ENCODE peak calls at places on chromosome 11, in nine cellular contexts. One of them, this sample, is unnamed. For H3K4me1, the result is how much of the 10 kb centered on the place peaks cover.

GRCh38 chr11:66136752-66137123 is 66.7 kb downstream of the PACS1 start:
- DNase-seq in ascending aorta: no peak
- DNase-seq in heart left ventricle: no peak
- DNase-seq in pancreas: no peak
- DNase-seq in endothelial cell of umbilical vein: no peak
- DNase-seq in colonic mucosa: no peak
- DNase-seq in thoracic aorta: no peak
- DNase-seq in ovary: no peak
- DNase-seq in lower lobe of right lung: no peak
- DNase-seq in this sample: no peak

GRCh38 chr11:17406082-17406817 is 17.8 kb upstream of the KCNJ11 start:
- DNase-seq in ascending aorta: no peak
- DNase-seq in heart left ventricle: no peak
- DNase-seq in pancreas: no peak
- DNase-seq in endothelial cell of umbilical vein: no peak
- DNase-seq in colonic mucosa: no peak
- DNase-seq in thoracic aorta: no peak
- DNase-seq in ovary: no peak
- DNase-seq in lower lobe of right lung: no peak
- DNase-seq in this sample: no peak

GRCh38 chr11:22666320-22666699 is at the start of gene GAS2:
- DNase-seq in ascending aorta: no peak
- DNase-seq in heart left ventricle: peak
- DNase-seq in pancreas: no peak
- DNase-seq in endothelial cell of umbilical vein: no peak
- DNase-seq in colonic mucosa: no peak
- DNase-seq in thoracic aorta: no peak
- DNase-seq in ovary: no peak
- DNase-seq in lower lobe of right lung: no peak
- DNase-seq in this sample: no peak

GRCh38 chr11:87012089-87012488 is 25.6 kb upstream of the TMEM135 start:
- DNase-seq in ascending aorta: no peak
- DNase-seq in heart left ventricle: no peak
- DNase-seq in pancreas: no peak
- DNase-seq in endothelial cell of umbilical vein: no peak
- DNase-seq in colonic mucosa: no peak
- DNase-seq in thoracic aorta: no peak
- DNase-seq in ovary: no peak
- DNase-seq in lower lobe of right lung: no peak
- DNase-seq in this sample: no peak

GRCh38 chr11:59025097-59025496 is 61.0 kb upstream of the GLYATL1B start:
- DNase-seq in ascending aorta: no peak
- DNase-seq in heart left ventricle: no peak
- DNase-seq in pancreas: no peak
- DNase-seq in endothelial cell of umbilical vein: no peak
- DNase-seq in colonic mucosa: peak
- DNase-seq in thoracic aorta: no peak
- DNase-seq in ovary: no peak
- DNase-seq in lower lobe of right lung: no peak
- DNase-seq in this sample: no peak

GRCh38 chr11:69947059-69947771 is 128.0 kb upstream of the FGF3 start:
- DNase-seq in ascending aorta: no peak
- DNase-seq in heart left ventricle: no peak
- DNase-seq in pancreas: no peak
- DNase-seq in endothelial cell of umbilical vein: no peak
- DNase-seq in colonic mucosa: no peak
- DNase-seq in thoracic aorta: no peak
- DNase-seq in ovary: no peak
- DNase-seq in lower lobe of right lung: no peak
- DNase-seq in this sample: no peak

GRCh38 chr11:413120-414081 is 1.4 kb downstream of the SIGIRR start:
- DNase-seq in ascending aorta: no peak
- DNase-seq in heart left ventricle: peak
- DNase-seq in pancreas: no peak
- DNase-seq in endothelial cell of umbilical vein: no peak
- DNase-seq in colonic mucosa: no peak
- DNase-seq in thoracic aorta: no peak
- DNase-seq in ovary: no peak
- DNase-seq in lower lobe of right lung: peak
- DNase-seq in this sample: peak

GRCh38 chr11:119361056-119361787 is 14.7 kb upstream of the MFRP start:
- DNase-seq in ascending aorta: no peak
- DNase-seq in heart left ventricle: peak
- DNase-seq in pancreas: peak
- DNase-seq in endothelial cell of umbilical vein: no peak
- DNase-seq in colonic mucosa: no peak
- DNase-seq in thoracic aorta: no peak
- DNase-seq in ovary: peak
- DNase-seq in lower lobe of right lung: peak
- DNase-seq in this sample: peak

GRCh38 chr11:118996926-118997626 is 862 bp upstream of the CENATAC start:
- DNase-seq in ascending aorta: no peak
- DNase-seq in heart left ventricle: peak
- DNase-seq in pancreas: no peak
- DNase-seq in endothelial cell of umbilical vein: peak
- DNase-seq in colonic mucosa: no peak
- DNase-seq in thoracic aorta: no peak
- DNase-seq in ovary: no peak
- DNase-seq in lower lobe of right lung: no peak
- DNase-seq in this sample: no peak

GRCh38 chr11:119339581-119340334 is 925 bp downstream of the C1QTNF5 start:
- DNase-seq in ascending aorta: peak
- DNase-seq in heart left ventricle: peak
- DNase-seq in pancreas: peak
- DNase-seq in endothelial cell of umbilical vein: peak
- DNase-seq in colonic mucosa: peak
- DNase-seq in thoracic aorta: no peak
- DNase-seq in ovary: peak
- DNase-seq in lower lobe of right lung: peak
- DNase-seq in this sample: peak

GRCh38 chr11:59891781-59892181 is 13.2 kb downstream of the OOSP3 start:
- DNase-seq in ascending aorta: no peak
- DNase-seq in heart left ventricle: peak
- DNase-seq in pancreas: no peak
- DNase-seq in endothelial cell of umbilical vein: no peak
- DNase-seq in colonic mucosa: no peak
- DNase-seq in thoracic aorta: no peak
- DNase-seq in ovary: no peak
- DNase-seq in lower lobe of right lung: no peak
- DNase-seq in this sample: no peak

GRCh38 chr11:115869780-115870431 is 365.7 kb upstream of the CADM1 start:
- DNase-seq in ascending aorta: no peak
- DNase-seq in heart left ventricle: peak
- DNase-seq in pancreas: no peak
- DNase-seq in endothelial cell of umbilical vein: no peak
- DNase-seq in colonic mucosa: no peak
- DNase-seq in thoracic aorta: no peak
- DNase-seq in ovary: no peak
- DNase-seq in lower lobe of right lung: no peak
- DNase-seq in this sample: no peak

GRCh38 chr11:134555510-134555909 is 143.5 kb upstream of the B3GAT1 start:
- DNase-seq in ascending aorta: peak
- DNase-seq in heart left ventricle: no peak
- DNase-seq in pancreas: no peak
- DNase-seq in endothelial cell of umbilical vein: no peak
- DNase-seq in colonic mucosa: no peak
- DNase-seq in thoracic aorta: no peak
- DNase-seq in ovary: no peak
- DNase-seq in lower lobe of right lung: no peak
- DNase-seq in this sample: no peak

GRCh38 chr11:117457031-117457785 is 129.6 kb downstream of the CEP164 start:
- DNase-seq in ascending aorta: no peak
- DNase-seq in heart left ventricle: no peak
- DNase-seq in pancreas: peak
- DNase-seq in endothelial cell of umbilical vein: no peak
- DNase-seq in colonic mucosa: no peak
- DNase-seq in thoracic aorta: no peak
- DNase-seq in ovary: no peak
- DNase-seq in lower lobe of right lung: no peak
- DNase-seq in this sample: no peak

GRCh38 chr11:19959210-19959609 is 201.1 kb downstream of the DBX1 start:
- DNase-seq in ascending aorta: no peak
- DNase-seq in heart left ventricle: no peak
- DNase-seq in pancreas: no peak
- DNase-seq in endothelial cell of umbilical vein: no peak
- DNase-seq in colonic mucosa: no peak
- DNase-seq in thoracic aorta: no peak
- DNase-seq in ovary: no peak
- DNase-seq in lower lobe of right lung: no peak
- DNase-seq in this sample: no peak
- H3K4me3 ChIP-seq in ascending aorta: no peak
- H3K4me3 ChIP-seq in heart left ventricle: no peak
- H3K4me3 ChIP-seq in pancreas: no peak
- H3K4me3 ChIP-seq in endothelial cell of umbilical vein: no peak
- H3K4me3 ChIP-seq in colonic mucosa: no peak
- H3K4me3 ChIP-seq in thoracic aorta: no peak
- H3K4me3 ChIP-seq in ovary: no peak
- H3K4me3 ChIP-seq in lower lobe of right lung: no peak
- H3K4me3 ChIP-seq in this sample: no peak

GRCh38 chr11:61696602-61697001 is 16.4 kb downstream of the DAGLA start:
- DNase-seq in ascending aorta: no peak
- DNase-seq in heart left ventricle: no peak
- DNase-seq in pancreas: no peak
- DNase-seq in endothelial cell of umbilical vein: no peak
- DNase-seq in colonic mucosa: no peak
- DNase-seq in thoracic aorta: no peak
- DNase-seq in ovary: no peak
- DNase-seq in lower lobe of right lung: no peak
- DNase-seq in this sample: no peak
- H3K4me1 ChIP-seq in ascending aorta: under half
- H3K4me1 ChIP-seq in heart left ventricle: half or more
- H3K4me1 ChIP-seq in pancreas: half or more
- H3K4me1 ChIP-seq in endothelial cell of umbilical vein: under half
- H3K4me1 ChIP-seq in colonic mucosa: half or more
- H3K4me1 ChIP-seq in thoracic aorta: under half
- H3K4me1 ChIP-seq in ovary: under half
- H3K4me1 ChIP-seq in lower lobe of right lung: half or more
- H3K4me1 ChIP-seq in this sample: half or more

GRCh38 chr11:127470485-127470884 is 469.9 kb upstream of the KIRREL3 start:
- DNase-seq in ascending aorta: no peak
- DNase-seq in heart left ventricle: no peak
- DNase-seq in pancreas: peak
- DNase-seq in endothelial cell of umbilical vein: peak
- DNase-seq in colonic mucosa: no peak
- DNase-seq in thoracic aorta: no peak
- DNase-seq in ovary: no peak
- DNase-seq in lower lobe of right lung: no peak
- DNase-seq in this sample: no peak
- TF ChIP-seq CTCF in ascending aorta: no peak
- TF ChIP-seq CTCF in heart left ventricle: peak
- TF ChIP-seq CTCF in pancreas: no peak
- TF ChIP-seq CTCF in endothelial cell of umbilical vein: no peak
- TF ChIP-seq CTCF in colonic mucosa: peak
- TF ChIP-seq CTCF in thoracic aorta: no peak
- TF ChIP-seq CTCF in ovary: no peak
- TF ChIP-seq CTCF in lower lobe of right lung: peak
- TF ChIP-seq CTCF in this sample: no peak

DNA sequence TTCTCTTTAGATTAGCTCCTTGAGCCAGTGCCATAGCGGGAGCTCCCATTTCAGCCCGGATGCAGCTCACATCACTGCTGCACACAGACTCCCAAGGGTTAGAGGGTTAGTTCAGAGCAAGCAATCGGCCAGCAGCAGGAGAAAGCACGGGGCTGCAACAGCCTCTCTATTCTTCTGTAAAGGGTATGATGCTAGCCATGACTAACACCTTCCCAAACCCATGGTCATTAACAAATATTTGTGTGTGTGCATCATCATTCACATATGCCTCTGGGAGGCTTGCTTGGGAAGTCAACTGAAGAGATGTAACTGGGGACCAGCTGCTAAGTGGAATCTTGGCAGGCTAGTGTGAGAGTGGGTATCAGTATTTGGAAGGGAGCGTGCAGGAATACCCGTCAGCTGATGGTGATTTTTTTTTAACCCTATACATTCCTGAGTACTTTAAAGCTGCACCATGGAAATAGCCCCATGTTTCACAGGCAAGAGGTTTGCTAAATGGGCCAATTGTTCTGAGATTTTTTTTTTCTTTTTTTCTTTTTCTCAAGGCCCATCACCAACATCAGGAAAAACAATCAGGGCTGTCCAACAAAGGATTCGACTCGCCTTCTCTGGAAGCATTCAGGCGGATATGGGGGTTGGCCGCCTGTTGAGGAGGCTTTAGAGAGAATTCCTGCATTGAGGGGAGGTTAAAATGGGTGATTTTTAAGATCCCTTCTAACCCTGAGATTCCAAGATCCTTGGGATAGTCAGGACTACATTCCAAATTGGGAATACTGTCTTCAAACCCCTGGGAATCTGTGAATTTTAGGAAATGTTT is 33.2 kb upstream of the CCDC89 start:
- DNase-seq in ascending aorta: peak
- DNase-seq in heart left ventricle: peak
- DNase-seq in pancreas: peak
- DNase-seq in endothelial cell of umbilical vein: peak
- DNase-seq in colonic mucosa: no peak
- DNase-seq in thoracic aorta: no peak
- DNase-seq in ovary: no peak
- DNase-seq in lower lobe of right lung: no peak
- DNase-seq in this sample: peak
- H3K4me3 ChIP-seq in ascending aorta: no peak
- H3K4me3 ChIP-seq in heart left ventricle: peak
- H3K4me3 ChIP-seq in pancreas: no peak
- H3K4me3 ChIP-seq in endothelial cell of umbilical vein: no peak
- H3K4me3 ChIP-seq in colonic mucosa: no peak
- H3K4me3 ChIP-seq in thoracic aorta: peak
- H3K4me3 ChIP-seq in ovary: no peak
- H3K4me3 ChIP-seq in lower lobe of right lung: peak
- H3K4me3 ChIP-seq in this sample: peak

GRCh38 chr11:35970445-35970844 is 26.6 kb downstream of the LDLRAD3 start:
- DNase-seq in ascending aorta: no peak
- DNase-seq in heart left ventricle: no peak
- DNase-seq in pancreas: no peak
- DNase-seq in endothelial cell of umbilical vein: no peak
- DNase-seq in colonic mucosa: no peak
- DNase-seq in thoracic aorta: no peak
- DNase-seq in ovary: no peak
- DNase-seq in lower lobe of right lung: no peak
- DNase-seq in this sample: no peak
- H3K4me1 ChIP-seq in ascending aorta: under half
- H3K4me1 ChIP-seq in heart left ventricle: under half
- H3K4me1 ChIP-seq in pancreas: under half
- H3K4me1 ChIP-seq in endothelial cell of umbilical vein: under half
- H3K4me1 ChIP-seq in colonic mucosa: under half
- H3K4me1 ChIP-seq in thoracic aorta: under half
- H3K4me1 ChIP-seq in ovary: under half
- H3K4me1 ChIP-seq in lower lobe of right lung: under half
- H3K4me1 ChIP-seq in this sample: under half

GRCh38 chr11:20154381-20154780 is 5.9 kb downstream of the DBX1 start:
- DNase-seq in ascending aorta: no peak
- DNase-seq in heart left ventricle: no peak
- DNase-seq in pancreas: no peak
- DNase-seq in endothelial cell of umbilical vein: no peak
- DNase-seq in colonic mucosa: no peak
- DNase-seq in thoracic aorta: no peak
- DNase-seq in ovary: no peak
- DNase-seq in lower lobe of right lung: no peak
- DNase-seq in this sample: no peak
- TF ChIP-seq CTCF in ascending aorta: no peak
- TF ChIP-seq CTCF in heart left ventricle: no peak
- TF ChIP-seq CTCF in pancreas: no peak
- TF ChIP-seq CTCF in endothelial cell of umbilical vein: no peak
- TF ChIP-seq CTCF in colonic mucosa: no peak
- TF ChIP-seq CTCF in thoracic aorta: no peak
- TF ChIP-seq CTCF in ovary: no peak
- TF ChIP-seq CTCF in lower lobe of right lung: no peak
- TF ChIP-seq CTCF in this sample: no peak

This sample was measured in psoas muscle.